ENCODE peak calls at places on chromosomes 11 and 22, in eight cellular contexts. F, W, R, O, T, Q, S and Z are unnamed samples.

GRCh38 chr11:12961615-12962014 is 47.5 kb upstream of the RASSF10 start:
- DNase-seq in F (no peak), W (no peak), R (no peak), O (no peak), T (peak), Q (peak), S (no peak), Z (no peak)

GRCh38 chr11:61959026-61959608 is 8.3 kb downstream of the FTH1 start:
- DNase-seq in F (no peak), W (no peak), R (no peak), O (no peak), T (no peak), Q (peak), S (no peak), Z (peak)

GRCh38 chr22:19626042-19626560 is 88.2 kb upstream of the SEPTIN5 start:
- DNase-seq in F (no peak), W (no peak), R (no peak), O (no peak), T (no peak), Q (no peak), S (no peak), Z (no peak)

GRCh38 chr11:125807909-125808308 is 20.0 kb downstream of the PATE3 start:
- DNase-seq in F (no peak), W (no peak), R (no peak), O (no peak), T (peak), Q (no peak), S (no peak), Z (no peak)

GRCh38 chr11:122645847-122646246 is 9.7 kb upstream of the UBASH3B start:
- DNase-seq in F (no peak), W (no peak), R (no peak), O (no peak), T (no peak), Q (no peak), S (no peak), Z (no peak)

GRCh38 chr11:1930448-1930802 is 10.9 kb downstream of the TNNT3 start:
- DNase-seq in F (no peak), W (no peak), R (no peak), O (no peak), T (no peak), Q (no peak), S (peak), Z (no peak)

GRCh38 chr11:92707173-92707619 is 262.3 kb upstream of the MTNR1B start:
- DNase-seq in F (no peak), W (no peak), R (no peak), O (no peak), T (no peak), Q (peak), S (no peak), Z (no peak)

GRCh38 chr11:96246718-96247540 is 96.1 kb downstream of the MAML2 start:
- DNase-seq in F (no peak), W (no peak), R (no peak), O (peak), T (peak), Q (no peak), S (no peak), Z (no peak)

GRCh38 chr22:49659924-49660315 is 167.8 kb downstream of the BRD1 start:
- DNase-seq in F (no peak), W (no peak), R (peak), O (no peak), T (no peak), Q (no peak), S (no peak), Z (no peak)

GRCh38 chr11:134028368-134028920 is 40.4 kb upstream of the JAM3 start:
- DNase-seq in F (no peak), W (no peak), R (no peak), O (no peak), T (no peak), Q (no peak), S (no peak), Z (no peak)

GRCh38 chr22:43521716-43522115 is 109.9 kb downstream of the MPPED1 start:
- DNase-seq in F (no peak), W (no peak), R (peak), O (no peak), T (no peak), Q (peak), S (no peak), Z (no peak)

GRCh38 chr11:112655386-112655785 is 305.8 kb upstream of the NCAM1 start:
- DNase-seq in F (peak), W (no peak), R (peak), O (no peak), T (peak), Q (no peak), S (peak), Z (no peak)

GRCh38 chr11:61699737-61700160 is 19.6 kb downstream of the DAGLA start:
- DNase-seq in F (no peak), W (no peak), R (no peak), O (no peak), T (no peak), Q (peak), S (peak), Z (no peak)

GRCh38 chr11:114440121-114440860 is 1.0 kb downstream of the REXO2 start:
- DNase-seq in F (no peak), W (no peak), R (no peak), O (no peak), T (peak), Q (no peak), S (no peak), Z (no peak)

GRCh38 chr11:57349491-57350274 is 11.5 kb downstream of the P2RX3 start:
- DNase-seq in F (no peak), W (peak), R (peak), O (peak), T (peak), Q (peak), S (peak), Z (peak)

GRCh38 chr11:125322317-125322716 is 157.8 kb downstream of the PKNOX2 start:
- DNase-seq in F (no peak), W (no peak), R (no peak), O (no peak), T (no peak), Q (no peak), S (no peak), Z (no peak)

GRCh38 chr11:112864715-112865114 is 96.5 kb upstream of the NCAM1 start:
- DNase-seq in F (no peak), W (no peak), R (no peak), O (no peak), T (no peak), Q (no peak), S (no peak), Z (no peak)

GRCh38 chr11:33438311-33438710 is 181.1 kb downstream of the HIPK3 start:
- DNase-seq in F (no peak), W (no peak), R (no peak), O (no peak), T (no peak), Q (no peak), S (no peak), Z (no peak)

DNA sequence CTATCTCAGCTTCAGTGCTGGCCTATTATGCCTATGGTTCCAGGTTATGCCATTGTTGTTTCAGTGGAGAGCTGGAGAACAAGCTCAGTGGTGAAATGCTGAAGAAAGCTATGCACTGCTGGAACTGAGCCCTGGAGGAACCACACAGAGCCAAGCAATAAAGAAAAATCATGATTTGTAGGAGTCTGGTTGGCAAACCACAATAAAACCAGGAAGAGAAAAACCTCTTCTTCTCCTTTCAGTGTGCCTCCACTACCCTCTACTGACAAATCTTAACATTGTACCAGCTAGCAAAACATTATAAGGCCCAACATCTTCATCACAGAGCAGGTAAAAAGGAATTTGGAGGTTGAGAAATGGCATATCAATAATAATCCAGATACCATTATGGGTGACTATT is 5.3 kb downstream of the OR51F2 start:
- DNase-seq in F (no peak), W (no peak), R (no peak), O (peak), T (peak), Q (no peak), S (no peak), Z (no peak)
- TF ChIP-seq CTCF in F (no peak), W (peak), R (no peak), O (no peak), T (peak), Q (no peak), S (no peak), Z (no peak)

DNA sequence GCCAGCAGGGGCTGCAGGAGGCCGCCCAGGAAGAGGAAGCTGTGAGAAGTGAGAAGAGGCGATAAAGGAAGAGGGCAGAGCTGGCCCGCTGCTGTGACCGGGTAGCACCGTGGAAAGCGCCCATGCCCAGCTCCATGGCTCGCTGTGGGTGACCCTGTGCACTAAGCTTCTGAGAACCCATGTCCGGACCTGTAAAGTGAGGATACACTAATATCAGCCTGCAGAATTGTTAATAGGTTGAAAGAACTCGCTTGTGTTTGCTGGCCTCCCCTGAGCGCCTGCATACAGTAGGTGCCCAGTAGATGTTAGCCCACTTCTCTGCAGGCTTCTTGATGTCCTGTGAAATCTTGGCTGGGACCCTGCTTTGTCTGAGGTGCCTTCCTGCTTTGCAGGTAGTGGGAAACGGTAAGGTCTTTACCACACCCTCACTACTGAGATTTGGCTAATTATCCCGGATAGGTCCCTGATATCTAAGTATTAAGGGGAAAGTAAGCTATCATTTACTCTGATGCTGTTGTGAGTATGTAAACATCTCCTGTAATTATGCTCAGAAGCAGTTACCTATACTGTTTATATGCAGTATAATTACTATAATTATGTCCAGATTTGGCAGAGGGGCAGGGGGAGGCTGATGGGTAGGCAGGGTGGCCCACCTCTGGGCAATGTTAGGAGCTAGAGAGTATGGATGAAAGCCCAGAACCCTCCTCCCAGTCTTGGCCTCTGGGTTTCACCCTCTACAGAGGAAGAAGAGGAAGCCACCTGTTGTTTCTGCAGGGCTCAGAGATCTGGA is 1.2 kb upstream of the ARRB1 start:
- DNase-seq in F (no peak), W (peak), R (peak), O (no peak), T (no peak), Q (no peak), S (peak), Z (no peak)
- TF ChIP-seq CTCF in F (no peak), W (no peak), R (peak), O (no peak), T (no peak), Q (no peak), S (no peak), Z (no peak)

GRCh38 chr11:105179542-105180278 is 40.1 kb upstream of the CARD18 start:
- DNase-seq in F (no peak), W (no peak), R (no peak), O (no peak), T (no peak), Q (no peak), S (peak), Z (no peak)
- TF ChIP-seq CTCF in F (no peak), W (no peak), R (no peak), O (no peak), T (no peak), Q (no peak), S (no peak), Z (no peak)

GRCh38 chr11:15282754-15283153 is 168.0 kb downstream of the INSC start:
- DNase-seq in F (no peak), W (no peak), R (no peak), O (no peak), T (no peak), Q (no peak), S (no peak), Z (no peak)
- TF ChIP-seq CTCF in F (no peak), W (no peak), R (no peak), O (no peak), T (no peak), Q (no peak), S (no peak), Z (no peak)

GRCh38 chr22:37545703-37546435 is 14.4 kb upstream of the CDC42EP1 start:
- DNase-seq in F (peak), W (no peak), R (peak), O (no peak), T (peak), Q (peak), S (peak), Z (no peak)
- TF ChIP-seq CTCF in F (no peak), W (no peak), R (no peak), O (no peak), T (no peak), Q (no peak), S (no peak), Z (no peak)

DNA sequence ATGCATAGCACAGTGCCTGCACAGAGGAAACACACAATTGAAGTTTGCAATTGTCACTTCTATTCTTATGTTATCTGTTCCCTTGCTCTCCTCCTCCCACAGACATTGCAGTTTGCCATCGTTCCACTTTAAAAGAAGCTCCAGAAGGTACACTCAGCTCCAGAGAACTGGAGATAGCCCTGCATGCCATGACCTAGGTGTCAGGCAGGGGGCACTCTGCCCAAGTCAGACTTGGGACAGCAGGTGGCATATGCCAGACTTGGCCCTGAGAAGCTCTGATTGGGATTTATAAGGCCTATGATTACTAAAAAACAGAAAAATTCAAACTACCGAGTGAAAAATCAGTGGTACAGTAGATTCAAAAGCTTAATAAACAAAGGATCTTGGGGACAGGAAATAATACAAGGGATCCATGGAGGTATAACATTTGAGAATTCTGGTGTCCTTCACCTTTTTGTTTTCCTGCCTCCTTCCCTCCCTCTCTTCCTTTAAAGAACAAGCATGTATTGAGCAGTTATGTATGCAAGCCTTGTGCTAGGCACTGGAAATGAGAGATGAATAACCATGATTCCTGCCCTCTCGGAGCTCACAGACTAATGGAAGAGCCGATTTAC is 40.0 kb downstream of the TENM4 start:
- DNase-seq in F (no peak), W (peak), R (peak), O (peak), T (peak), Q (peak), S (no peak), Z (peak)
- TF ChIP-seq CTCF in F (peak), W (peak), R (peak), O (peak), T (peak), Q (no peak), S (peak), Z (peak)

DNA sequence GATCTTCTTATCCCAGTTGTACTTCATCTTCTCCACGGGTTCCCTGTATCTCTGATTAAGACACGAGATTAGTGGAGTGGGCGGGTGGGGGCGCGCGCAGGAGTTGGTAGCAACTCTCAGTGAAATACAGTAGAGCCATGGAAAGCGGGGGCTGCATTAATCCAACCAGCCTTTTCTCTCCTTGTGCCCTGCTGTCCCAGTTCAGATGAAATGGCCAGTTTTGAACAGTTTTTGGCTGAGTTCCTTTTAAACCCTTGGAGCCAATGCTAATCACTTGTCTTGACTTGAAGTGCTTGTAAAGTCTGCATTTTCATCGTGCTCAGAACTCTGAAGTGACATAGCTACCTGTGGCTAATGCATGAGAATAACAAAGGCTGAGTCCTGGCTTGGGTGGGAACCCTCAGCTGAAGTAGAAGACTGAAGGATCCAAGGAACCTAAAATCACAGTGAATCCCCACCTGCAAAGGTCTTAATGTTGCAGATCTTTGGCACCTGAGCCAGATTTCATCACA is 777 bp upstream of the TMEM123 start:
- DNase-seq in F (no peak), W (no peak), R (no peak), O (no peak), T (no peak), Q (no peak), S (no peak), Z (no peak)
- TF ChIP-seq CTCF in F (no peak), W (no peak), R (no peak), O (no peak), T (no peak), Q (no peak), S (no peak), Z (no peak)

DNA sequence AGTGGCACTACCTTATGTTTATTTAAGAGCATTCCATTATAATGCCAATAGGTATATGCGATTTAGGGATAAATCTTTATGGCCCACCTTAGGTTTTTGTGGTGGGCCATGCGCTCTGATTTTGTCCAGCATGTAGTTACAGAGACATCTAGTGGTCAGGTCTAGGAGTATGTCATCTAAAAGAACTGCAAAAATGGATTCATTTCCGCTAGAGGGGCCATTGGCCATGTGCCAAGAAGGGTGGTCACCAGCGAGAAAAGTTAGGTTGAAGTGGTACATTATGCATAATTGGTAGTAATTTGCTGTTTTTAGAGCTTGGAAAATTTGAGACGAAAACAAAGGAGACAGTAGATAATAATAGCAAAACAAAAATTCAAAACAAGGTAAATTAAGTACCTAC is 27.7 kb downstream of the LRRC4C start:
- DNase-seq in F (no peak), W (peak), R (no peak), O (peak), T (peak), Q (peak), S (no peak), Z (no peak)
- TF ChIP-seq CTCF in F (no peak), W (peak), R (peak), O (peak), T (peak), Q (no peak), S (peak), Z (peak)